ENCODE peak calls at places on chromosome 1, in seven cellular contexts. M, S, R, K, C, G and X are unnamed samples.

GRCh38 chr1:27161594-27161993 is 6.7 kb upstream of the SLC9A1 start:
- DNase-seq in M (no peak), S (no peak), R (no peak), K (no peak), C (no peak), G (no peak), X (no peak)

GRCh38 chr1:40884055-40884795 is 22.1 kb upstream of the CITED4 start:
- DNase-seq in M (no peak), S (no peak), R (no peak), K (no peak), C (no peak), G (no peak), X (no peak)

GRCh38 chr1:19113362-19114092 is 96.5 kb downstream of the UBR4 start:
- DNase-seq in M (no peak), S (peak), R (peak), K (no peak), C (peak), G (peak), X (peak)

GRCh38 chr1:59678809-59679228 is 135.9 kb upstream of the HOOK1 start:
- DNase-seq in M (no peak), S (no peak), R (no peak), K (no peak), C (peak), G (no peak), X (no peak)

GRCh38 chr1:22281521-22282241 is 138.8 kb upstream of the WNT4 start:
- DNase-seq in M (no peak), S (no peak), R (no peak), K (no peak), C (no peak), G (no peak), X (no peak)

GRCh38 chr1:245516178-245516829 is 361.5 kb downstream of the KIF26B start:
- DNase-seq in M (no peak), S (no peak), R (peak), K (no peak), C (no peak), G (peak), X (no peak)

GRCh38 chr1:31782066-31782762 is 18.1 kb upstream of the ADGRB2 start:
- DNase-seq in M (no peak), S (no peak), R (no peak), K (no peak), C (no peak), G (no peak), X (no peak)

GRCh38 chr1:213657879-213658278 is 329.9 kb upstream of the PROX1 start:
- DNase-seq in M (no peak), S (no peak), R (no peak), K (no peak), C (no peak), G (no peak), X (no peak)

GRCh38 chr1:236800002-236800620 is 5.0 kb downstream of the MTR start:
- DNase-seq in M (no peak), S (no peak), R (no peak), K (no peak), C (no peak), G (no peak), X (no peak)

GRCh38 chr1:198056255-198056654 is 100.5 kb upstream of the NEK7 start:
- DNase-seq in M (no peak), S (peak), R (no peak), K (no peak), C (peak), G (peak), X (peak)

GRCh38 chr1:199510314-199510713 is 517.2 kb upstream of the NR5A2 start:
- DNase-seq in M (no peak), S (no peak), R (no peak), K (no peak), C (no peak), G (no peak), X (no peak)

GRCh38 chr1:76690784-76691183 is 176.5 kb upstream of the ST6GALNAC5 start:
- DNase-seq in M (no peak), S (no peak), R (no peak), K (no peak), C (peak), G (no peak), X (no peak)

GRCh38 chr1:10856253-10856683 is 59.8 kb upstream of the CASZ1 start:
- DNase-seq in M (peak), S (no peak), R (no peak), K (no peak), C (no peak), G (no peak), X (no peak)

GRCh38 chr1:227092054-227092453 is 152.0 kb downstream of the COQ8A start:
- DNase-seq in M (no peak), S (no peak), R (no peak), K (no peak), C (no peak), G (no peak), X (no peak)

GRCh38 chr1:13908128-13908527 is 208.1 kb downstream of the PRDM2 start:
- DNase-seq in M (no peak), S (no peak), R (no peak), K (no peak), C (no peak), G (no peak), X (no peak)

GRCh38 chr1:161068306-161069200 is 1.1 kb downstream of the ARHGAP30 start:
- DNase-seq in M (no peak), S (peak), R (no peak), K (peak), C (no peak), G (no peak), X (no peak)

GRCh38 chr1:37515185-37516034 is 844 bp upstream of the MEAF6 start:
- DNase-seq in M (no peak), S (no peak), R (no peak), K (no peak), C (no peak), G (no peak), X (no peak)

GRCh38 chr1:183632087-183632486 is 3.5 kb downstream of the ARPC5 start:
- DNase-seq in M (no peak), S (no peak), R (no peak), K (no peak), C (no peak), G (peak), X (no peak)

GRCh38 chr1:71817028-71817427 is 465.3 kb downstream of the NEGR1 start:
- DNase-seq in M (no peak), S (no peak), R (no peak), K (no peak), C (no peak), G (no peak), X (no peak)

GRCh38 chr1:200473698-200474371 is 64.0 kb upstream of the ZNF281 start:
- DNase-seq in M (no peak), S (peak), R (no peak), K (no peak), C (no peak), G (no peak), X (no peak)

GRCh38 chr1:39508857-39509305 is 17.4 kb downstream of the BMP8A start:
- DNase-seq in M (no peak), S (no peak), R (peak), K (no peak), C (no peak), G (peak), X (no peak)

GRCh38 chr1:183185941-183186490 is at the start of gene LAMC2:
- DNase-seq in M (peak), S (peak), R (peak), K (no peak), C (peak), G (no peak), X (peak)

GRCh38 chr1:171313835-171314320 is at the start of gene FMO4:
- DNase-seq in M (peak), S (peak), R (peak), K (peak), C (peak), G (peak), X (peak)

GRCh38 chr1:209190591-209191241 is 392.8 kb upstream of the CAMK1G start:
- DNase-seq in M (no peak), S (peak), R (no peak), K (no peak), C (peak), G (peak), X (peak)

GRCh38 chr1:231918239-231919015 is 291.8 kb downstream of the DISC1 start:
- DNase-seq in M (no peak), S (peak), R (no peak), K (peak), C (peak), G (no peak), X (no peak)

GRCh38 chr1:11938722-11939526 is 4.4 kb downstream of the PLOD1 start:
- DNase-seq in M (no peak), S (no peak), R (no peak), K (no peak), C (peak), G (no peak), X (no peak)

GRCh38 chr1:240491156-240491555 is 120.8 kb downstream of the GREM2 start:
- DNase-seq in M (no peak), S (no peak), R (no peak), K (no peak), C (peak), G (no peak), X (no peak)

GRCh38 chr1:195237161-195237889 is 1370.9 kb downstream of the KCNT2 start:
- DNase-seq in M (no peak), S (no peak), R (no peak), K (no peak), C (no peak), G (no peak), X (no peak)

GRCh38 chr1:19033516-19033840 is 77.0 kb upstream of the IFFO2 start:
- DNase-seq in M (no peak), S (no peak), R (no peak), K (no peak), C (no peak), G (no peak), X (no peak)

GRCh38 chr1:47175227-47175934 is 14.5 kb downstream of the PDZK1IP1 start:
- DNase-seq in M (peak), S (peak), R (peak), K (peak), C (peak), G (peak), X (peak)

GRCh38 chr1:178382372-178382771 is 114.4 kb downstream of the CLEC20A start:
- DNase-seq in M (no peak), S (no peak), R (no peak), K (no peak), C (no peak), G (no peak), X (no peak)

GRCh38 chr1:97685355-97685754 is 235.5 kb downstream of the DPYD start:
- DNase-seq in M (no peak), S (no peak), R (no peak), K (no peak), C (no peak), G (no peak), X (no peak)

GRCh38 chr1:15730423-15730822 is 5.6 kb upstream of the SLC25A34 start:
- DNase-seq in M (no peak), S (no peak), R (no peak), K (no peak), C (no peak), G (no peak), X (no peak)

GRCh38 chr1:114126696-114127095 is 27.0 kb downstream of the SYT6 start:
- DNase-seq in M (no peak), S (no peak), R (no peak), K (no peak), C (no peak), G (no peak), X (no peak)

GRCh38 chr1:10709646-10710045 is 86.8 kb downstream of the CASZ1 start:
- DNase-seq in M (no peak), S (no peak), R (no peak), K (no peak), C (no peak), G (no peak), X (no peak)

GRCh38 chr1:212415107-212415841 is 588 bp upstream of the PACC1 start:
- DNase-seq in M (no peak), S (peak), R (no peak), K (no peak), C (no peak), G (no peak), X (no peak)